ENCODE peak calls at places on chromosomes 13 and 19, in five cellular contexts. C is osteoblast, S is PC-9, I is neuronal stem cell, D is tibial artery. G is an unnamed sample.

GRCh38 chr19:5997371-5997770 is 19.4 kb upstream of the RANBP3 start:
- DNase-seq in S (no peak), D (no peak), I (no peak), C (peak; percentile 19), G (no peak)

GRCh38 chr19:57171551-57172081 is 4.3 kb upstream of the DUXA start:
- DNase-seq in I (peak; percentile 48), C (peak; percentile 93), S (no peak), D (no peak), G (peak; percentile 63)

GRCh38 chr13:75689686-75690085 is 53.6 kb downstream of the LMO7 start:
- DNase-seq in C (peak; percentile 69), D (no peak), I (no peak), S (no peak), G (no peak)

GRCh38 chr19:7505682-7506384 is 10.1 kb upstream of the ZNF358 start:
- DNase-seq in D (no peak), C (peak; percentile 89), S (no peak), I (no peak), G (no peak)

GRCh38 chr13:84433024-84433423 is 550.8 kb upstream of the SLITRK1 start:
- DNase-seq in D (no peak), I (no peak), C (no peak), S (no peak), G (no peak)

GRCh38 chr19:14385492-14385891 is 4.2 kb downstream of the ADGRE5 start:
- DNase-seq in D (no peak), C (peak; percentile 34), I (no peak), S (no peak), G (no peak)

GRCh38 chr13:61040180-61040579 is 375.5 kb downstream of the PCDH20 start:
- DNase-seq in S (no peak), I (no peak), C (no peak), D (no peak), G (no peak)

GRCh38 chr13:112363867-112364528 is 12.2 kb upstream of the SPACA7 start:
- DNase-seq in D (no peak), S (no peak), I (no peak), C (no peak), G (no peak)

GRCh38 chr19:41299755-41300089 is 10.2 kb upstream of the CCDC97 start:
- DNase-seq in I (no peak), D (peak; percentile 84), S (no peak), C (peak; percentile 96), G (peak; percentile 87)

GRCh38 chr19:18626906-18627305 is 9.9 kb upstream of the KLHL26 start:
- DNase-seq in C (no peak), I (no peak), D (no peak), S (no peak), G (no peak)

GRCh38 chr13:112911883-112912282 is 57.1 kb upstream of the MCF2L start:
- DNase-seq in D (no peak), I (no peak), C (peak; percentile 62), S (no peak), G (no peak)

GRCh38 chr19:4504297-4504701 is 14.0 kb downstream of the PLIN4 start:
- DNase-seq in D (no peak), C (peak; percentile 73), I (no peak), S (no peak), G (no peak)

GRCh38 chr13:73708393-73708985 is 425.7 kb downstream of the KLF12 start:
- DNase-seq in D (no peak), C (no peak), I (peak; percentile 38), S (peak; percentile 65), G (no peak)

GRCh38 chr13:47213057-47213456 is 316.2 kb upstream of the HTR2A start:
- DNase-seq in S (no peak), D (no peak), I (no peak), C (no peak), G (no peak)

GRCh38 chr13:21675095-21676007 is 4.5 kb downstream of the FGF9 start:
- DNase-seq in C (peak; percentile 83), D (no peak), I (peak; percentile 23), S (no peak), G (no peak)

GRCh38 chr13:41254902-41255301 is 8.5 kb downstream of the MTRF1 start:
- DNase-seq in C (no peak), I (no peak), D (no peak), S (no peak), G (no peak)

GRCh38 chr13:114229486-114229885 is 5.2 kb upstream of the CDC16 start:
- DNase-seq in C (no peak), I (no peak), S (no peak), D (no peak), G (no peak)

GRCh38 chr13:111213964-111214726 is 99.0 kb downstream of the ARHGEF7 start:
- DNase-seq in C (no peak), D (no peak), I (no peak), S (no peak), G (no peak)

GRCh38 chr13:95176611-95177259 is 124.5 kb downstream of the ABCC4 start:
- DNase-seq in I (no peak), C (no peak), D (no peak), S (no peak), G (no peak)

GRCh38 chr13:111093634-111094033 is 21.5 kb upstream of the ARHGEF7 start:
- DNase-seq in C (no peak), D (no peak), S (no peak), I (no peak), G (no peak)

GRCh38 chr19:46571495-46571894 is 29.6 kb upstream of the CALM3 start:
- DNase-seq in C (peak; percentile 86), I (no peak), S (peak; percentile 51), D (no peak), G (peak; percentile 28)

GRCh38 chr13:89568276-89568675 is 1779.2 kb upstream of the MIR17HG start:
- DNase-seq in S (no peak), I (no peak), D (no peak), C (no peak), G (no peak)

GRCh38 chr13:89565711-89566110 is 1781.8 kb upstream of the MIR17HG start:
- DNase-seq in S (no peak), D (no peak), C (no peak), I (no peak), G (no peak)

GRCh38 chr13:89571676-89572075 is 1775.8 kb upstream of the MIR17HG start:
- DNase-seq in S (no peak), D (no peak), I (no peak), C (no peak), G (no peak)

GRCh38 chr13:89567025-89567424 is 1780.5 kb upstream of the MIR17HG start:
- DNase-seq in D (no peak), S (no peak), C (no peak), I (no peak), G (no peak)

DNA sequence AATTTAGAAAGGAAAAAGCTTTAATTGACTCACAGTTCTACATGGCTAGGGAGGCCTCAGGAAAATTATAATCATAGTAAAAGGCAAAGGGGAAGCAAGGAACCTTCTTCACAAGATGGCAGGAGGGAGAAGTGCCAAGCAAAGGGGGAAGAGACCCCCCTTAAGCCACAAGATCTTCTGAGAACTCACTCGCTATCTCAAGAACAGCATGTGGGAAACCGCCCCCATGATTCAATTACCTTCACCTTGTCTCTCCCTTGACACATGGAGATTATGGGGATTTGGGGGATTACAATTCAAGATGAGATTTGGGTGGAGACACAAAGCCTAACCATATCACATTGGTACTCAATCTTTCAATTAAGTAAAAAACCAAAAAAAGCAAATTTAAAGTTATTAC is 1778.7 kb upstream of the MIR17HG start:
- DNase-seq in C (no peak), D (no peak), S (no peak), I (no peak), G (no peak)
- H3K27ac ChIP-seq in C (no peak overlapping the region), D (no peak overlapping the region), S (no peak overlapping the region), I (no peak overlapping the region), G (no peak overlapping the region)

DNA sequence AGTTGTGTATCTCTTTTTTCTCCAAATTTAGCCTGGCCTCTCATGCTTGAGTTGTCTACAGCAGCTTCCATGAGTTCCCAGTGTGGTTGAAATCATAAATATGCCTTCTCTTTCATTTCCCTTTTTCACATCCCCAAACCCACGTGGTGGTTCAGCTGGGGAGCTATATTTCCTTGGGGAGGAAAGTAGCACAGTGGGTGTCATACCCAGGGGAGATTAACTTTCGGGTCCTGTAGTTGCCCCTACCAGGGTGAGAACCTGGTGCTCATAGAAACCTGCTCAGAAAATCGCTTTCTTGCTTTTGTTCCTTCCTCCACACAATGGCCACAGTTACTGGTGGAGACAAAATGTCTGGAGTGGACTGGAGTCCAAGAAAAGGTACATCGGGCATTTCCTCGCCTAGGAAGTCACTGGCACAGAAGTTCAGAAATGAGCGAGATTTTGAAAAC is 7.0 kb upstream of the LILRA4 start:
- DNase-seq in D (peak; percentile 63), S (no peak), I (no peak), C (peak; percentile 11), G (no peak)
- H3K4me1 ChIP-seq in D (no peaks in the 10 kb centered on the region), S (no peaks in the 10 kb centered on the region), I (no peaks in the 10 kb centered on the region), C (no peaks in the 10 kb centered on the region), G (no peaks in the 10 kb centered on the region)

GRCh38 chr13:108427355-108427754 is 157.8 kb downstream of the TNFSF13B start:
- DNase-seq in C (peak; percentile 22), D (no peak), S (no peak), I (no peak), G (no peak)

GRCh38 chr13:108428691-108429090 is 159.2 kb downstream of the TNFSF13B start:
- DNase-seq in C (no peak), I (no peak), S (no peak), D (no peak), G (no peak)

GRCh38 chr13:108425056-108425455 is 155.5 kb downstream of the TNFSF13B start:
- DNase-seq in I (no peak), D (no peak), S (no peak), C (no peak), G (no peak)

DNA sequence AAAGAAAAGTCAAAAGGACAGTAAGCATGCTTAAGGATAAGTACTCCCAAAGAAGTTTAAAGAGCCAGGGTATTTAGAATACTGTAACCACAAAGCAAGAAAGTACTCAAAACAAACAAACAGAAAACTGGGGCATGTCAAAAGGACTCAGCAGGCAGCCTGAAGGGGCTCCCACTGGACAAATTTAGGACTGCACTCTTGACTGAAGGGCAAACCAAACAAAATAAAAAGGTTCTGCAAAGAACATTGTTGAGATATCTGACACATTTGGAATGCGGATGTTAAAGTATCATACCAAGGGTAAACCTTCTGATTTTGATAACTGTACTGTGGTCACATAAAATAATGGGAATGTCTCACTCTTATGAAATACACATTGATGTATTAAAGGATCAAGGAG is 157.4 kb downstream of the TNFSF13B start:
- DNase-seq in S (no peak), I (no peak), C (no peak), D (no peak), G (no peak)
- H3K27ac ChIP-seq in S (no peak overlapping the region), I (no peak overlapping the region), C (no peak overlapping the region), D (no peak overlapping the region), G (no peak overlapping the region)

DNA sequence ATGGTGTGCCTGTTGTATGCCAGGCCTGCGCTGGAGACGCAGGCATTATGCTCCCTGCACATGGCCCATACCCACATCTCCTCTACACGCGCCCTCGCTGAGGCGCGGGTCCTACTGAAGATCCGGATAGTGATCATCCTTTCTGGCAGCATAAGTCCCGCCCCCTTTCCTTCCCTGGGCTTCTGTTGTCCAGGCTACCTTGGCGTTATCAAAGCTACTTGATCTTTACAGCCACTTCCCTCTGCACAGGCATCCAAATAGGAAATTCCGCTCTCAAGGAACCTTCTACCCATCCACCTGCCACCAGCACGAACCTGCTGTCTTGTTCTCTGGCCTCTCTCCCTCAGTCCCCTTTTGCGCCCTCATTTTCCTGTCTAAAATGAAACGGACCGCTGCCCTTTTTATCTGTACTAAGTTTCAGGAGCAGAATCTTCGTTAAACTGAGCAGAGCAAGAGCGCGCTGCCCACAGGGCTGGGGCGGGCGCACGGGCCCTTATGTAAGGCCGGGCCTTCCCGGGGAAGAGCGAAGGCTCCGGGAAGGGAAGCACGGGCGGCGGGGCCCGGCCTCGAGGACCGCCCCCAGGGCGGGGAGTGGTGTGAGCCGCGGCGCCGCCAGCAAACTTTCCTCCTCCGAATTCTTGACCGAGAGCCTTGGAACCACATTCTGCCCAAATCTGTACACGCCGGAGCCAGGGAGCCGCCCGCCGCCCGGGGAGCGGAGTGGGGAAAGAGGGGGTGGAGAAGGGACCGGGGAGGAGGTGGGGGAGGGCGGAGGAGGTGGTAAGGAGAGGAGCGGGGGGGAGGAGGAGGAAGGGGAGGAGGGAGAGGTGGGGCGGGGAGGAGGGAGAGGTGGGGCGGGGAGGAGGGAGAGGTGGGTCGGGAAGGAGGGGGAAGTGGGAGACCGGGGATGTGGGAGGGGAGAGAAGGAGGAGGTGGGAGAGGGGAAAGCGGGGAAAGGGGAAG is 919 bp upstream of the UBE2L5 start:
- DNase-seq in D (peak; percentile 97), I (peak; percentile 74), S (peak; percentile 58), C (peak; percentile 97), G (peak; percentile 85)
- H3K4me1 ChIP-seq in D (peaks cover 25% of the 10 kb centered on the region), I (peaks cover 7% of the 10 kb centered on the region), S (peaks cover 11% of the 10 kb centered on the region), C (peaks cover 11% of the 10 kb centered on the region), G (no peaks in the 10 kb centered on the region)

G was measured in right atrium auricular region.